ENCODE peak calls at places on chromosomes 6 and 20, in seven cellular contexts. One of them, this sample, is unnamed.

GRCh38 chr6:141097471-141097870 is 1035.3 kb upstream of the GJE1 start:
- DNase-seq in skeletal muscle cell: no peak
- DNase-seq in Karpas-422: no peak
- DNase-seq in activated naive CD4-positive, alpha-beta T cell: no peak
- DNase-seq in head of caudate nucleus: no peak
- DNase-seq in type B pancreatic cell: no peak
- DNase-seq in mucosa of descending colon: no peak
- DNase-seq in this sample: no peak

GRCh38 chr6:139979021-139979721 is 604.7 kb upstream of the CITED2 start:
- DNase-seq in skeletal muscle cell: no peak
- DNase-seq in Karpas-422: no peak
- DNase-seq in activated naive CD4-positive, alpha-beta T cell: no peak
- DNase-seq in head of caudate nucleus: no peak
- DNase-seq in type B pancreatic cell: no peak
- DNase-seq in mucosa of descending colon: no peak
- DNase-seq in this sample: no peak

GRCh38 chr6:30798501-30798900 is 54.2 kb upstream of the IER3 start:
- DNase-seq in skeletal muscle cell: no peak
- DNase-seq in Karpas-422: no peak
- DNase-seq in activated naive CD4-positive, alpha-beta T cell: no peak
- DNase-seq in head of caudate nucleus: no peak
- DNase-seq in type B pancreatic cell: no peak
- DNase-seq in mucosa of descending colon: no peak
- DNase-seq in this sample: no peak

GRCh38 chr20:535958-536357 is 7.6 kb downstream of the CSNK2A1 start:
- DNase-seq in skeletal muscle cell: no peak
- DNase-seq in Karpas-422: no peak
- DNase-seq in activated naive CD4-positive, alpha-beta T cell: no peak
- DNase-seq in head of caudate nucleus: no peak
- DNase-seq in type B pancreatic cell: no peak
- DNase-seq in mucosa of descending colon: no peak
- DNase-seq in this sample: no peak

GRCh38 chr6:16337280-16337975 is 99.0 kb downstream of the GMPR start:
- DNase-seq in skeletal muscle cell: peak
- DNase-seq in Karpas-422: no peak
- DNase-seq in activated naive CD4-positive, alpha-beta T cell: no peak
- DNase-seq in head of caudate nucleus: peak
- DNase-seq in type B pancreatic cell: no peak
- DNase-seq in mucosa of descending colon: peak
- DNase-seq in this sample: peak

GRCh38 chr6:135267085-135267484 is 86.0 kb downstream of the MYB start:
- DNase-seq in skeletal muscle cell: no peak
- DNase-seq in Karpas-422: no peak
- DNase-seq in activated naive CD4-positive, alpha-beta T cell: no peak
- DNase-seq in head of caudate nucleus: no peak
- DNase-seq in type B pancreatic cell: no peak
- DNase-seq in mucosa of descending colon: no peak
- DNase-seq in this sample: no peak

GRCh38 chr6:36075656-36076055 is 48.0 kb downstream of the MAPK14 start:
- DNase-seq in skeletal muscle cell: no peak
- DNase-seq in Karpas-422: peak
- DNase-seq in activated naive CD4-positive, alpha-beta T cell: no peak
- DNase-seq in head of caudate nucleus: no peak
- DNase-seq in type B pancreatic cell: no peak
- DNase-seq in mucosa of descending colon: no peak
- DNase-seq in this sample: no peak

GRCh38 chr6:160088069-160088773 is 33.4 kb upstream of the SLC22A1 start:
- DNase-seq in skeletal muscle cell: peak
- DNase-seq in Karpas-422: peak
- DNase-seq in activated naive CD4-positive, alpha-beta T cell: no peak
- DNase-seq in head of caudate nucleus: peak
- DNase-seq in type B pancreatic cell: no peak
- DNase-seq in mucosa of descending colon: no peak
- DNase-seq in this sample: peak

GRCh38 chr20:37335642-37336368 is 10.1 kb upstream of the SRC start:
- DNase-seq in skeletal muscle cell: no peak
- DNase-seq in Karpas-422: no peak
- DNase-seq in activated naive CD4-positive, alpha-beta T cell: no peak
- DNase-seq in head of caudate nucleus: no peak
- DNase-seq in type B pancreatic cell: no peak
- DNase-seq in mucosa of descending colon: no peak
- DNase-seq in this sample: no peak

GRCh38 chr20:237479-237878 is 10.4 kb downstream of the DEFB129 start:
- DNase-seq in skeletal muscle cell: no peak
- DNase-seq in Karpas-422: no peak
- DNase-seq in activated naive CD4-positive, alpha-beta T cell: peak
- DNase-seq in head of caudate nucleus: peak
- DNase-seq in type B pancreatic cell: no peak
- DNase-seq in mucosa of descending colon: no peak
- DNase-seq in this sample: no peak

This sample was measured in BJ.